ENCODE peak calls at places on chromosome 18, in five cellular contexts. P is naive thymus-derived CD4-positive, alpha-beta T cell; Z is right cardiac atrium; T is GM23248; I is heart right ventricle. E is an unnamed sample.

GRCh38 chr18:57998461-57998860 is 45.6 kb upstream of the NEDD4L start:
- DNase-seq in Z (no peak), P (no peak), T (peak; percentile 35), I (no peak), E (no peak)

GRCh38 chr18:23503967-23504352 is 649 bp downstream of the RMC1 start:
- DNase-seq in I (no peak), T (peak; percentile 51), Z (no peak), P (peak; percentile 39), E (no peak)

GRCh38 chr18:30746224-30746623 is 296.3 kb downstream of the DSC3 start:
- DNase-seq in Z (no peak), P (no peak), T (no peak), I (no peak), E (no peak)

GRCh38 chr18:60292186-60292585 is 80.4 kb downstream of the MC4R start:
- DNase-seq in I (no peak), P (no peak), Z (no peak), T (no peak), E (no peak)

GRCh38 chr18:68409585-68409984 is 305.3 kb downstream of the TMX3 start:
- DNase-seq in P (no peak), Z (no peak), T (no peak), I (no peak), E (no peak)

GRCh38 chr18:55592572-55592971 is 4.6 kb upstream of the TCF4 start:
- DNase-seq in T (peak; percentile 42), I (no peak), P (no peak), Z (no peak), E (no peak)

GRCh38 chr18:23828426-23828825 is 139.2 kb downstream of the LAMA3 start:
- DNase-seq in T (peak; percentile 71), Z (no peak), P (peak; percentile 57), I (no peak), E (peak; percentile 37)

GRCh38 chr18:8801263-8801901 is 96.0 kb downstream of the MTCL1 start:
- DNase-seq in I (no peak), P (no peak), T (peak; percentile 87), Z (no peak), E (peak; percentile 62)

GRCh38 chr18:28018361-28018760 is 158.6 kb downstream of the CDH2 start:
- DNase-seq in Z (no peak), P (no peak), I (no peak), T (no peak), E (no peak)

GRCh38 chr18:51266736-51267135 is 69.3 kb upstream of the MEX3C start:
- DNase-seq in P (no peak), Z (no peak), I (no peak), T (peak; percentile 18), E (no peak)

GRCh38 chr18:44592639-44593038 is 88.0 kb upstream of the SETBP1 start:
- DNase-seq in T (peak; percentile 78), Z (no peak), I (no peak), P (no peak), E (no peak)

GRCh38 chr18:79626905-79627749 is 52.5 kb upstream of the CTDP1 start:
- DNase-seq in Z (peak; percentile 49), I (no peak), T (no peak), P (no peak), E (no peak)

GRCh38 chr18:73884868-73885267 is 262.8 kb downstream of the FBXO15 start:
- DNase-seq in P (no peak), Z (no peak), I (no peak), T (no peak), E (no peak)

GRCh38 chr18:69697069-69697468 is 250.6 kb downstream of the CD226 start:
- DNase-seq in I (no peak), Z (no peak), P (no peak), T (no peak), E (no peak)

GRCh38 chr18:34358923-34359322 is 134.2 kb upstream of the NOL4 start:
- DNase-seq in I (no peak), Z (no peak), P (no peak), T (no peak), E (no peak)

GRCh38 chr18:79640064-79640672 is 39.4 kb upstream of the CTDP1 start:
- DNase-seq in Z (no peak), P (no peak), T (no peak), I (no peak), E (no peak)

GRCh38 chr18:3083776-3084175 is 70.8 kb upstream of the LPIN2 start:
- DNase-seq in T (no peak), P (no peak), Z (no peak), I (no peak), E (no peak)

GRCh38 chr18:42030586-42031182 is 75.7 kb downstream of the PIK3C3 start:
- DNase-seq in T (peak; percentile 55), I (no peak), Z (no peak), P (no peak), E (no peak)

GRCh38 chr18:26436176-26437031 is 111.9 kb downstream of the KCTD1 start:
- DNase-seq in I (no peak), P (no peak), Z (no peak), T (peak; percentile 77), E (peak; percentile 67)

GRCh38 chr18:45639424-45639823 is 24.1 kb downstream of the SLC14A2 start:
- DNase-seq in P (no peak), I (no peak), T (no peak), Z (no peak), E (no peak)

GRCh38 chr18:78892201-78892600 is 87.4 kb upstream of the SALL3 start:
- DNase-seq in I (no peak), Z (no peak), T (no peak), P (no peak), E (no peak)

GRCh38 chr18:79404567-79404910 is 8.8 kb downstream of the NFATC1 start:
- DNase-seq in I (no peak), T (peak; percentile 63), P (no peak), Z (peak; percentile 42), E (no peak)

GRCh38 chr18:76977108-76977621 is 154.8 kb downstream of the ZNF236 start:
- DNase-seq in Z (peak; percentile 30), T (no peak), I (no peak), P (no peak), E (no peak)

GRCh38 chr18:12384261-12384660 is 7.2 kb upstream of the AFG3L2 start:
- DNase-seq in Z (no peak), P (no peak), T (no peak), I (no peak), E (no peak)
- H3K4me3 ChIP-seq in Z (no peak overlapping the region), P (no peak overlapping the region), T (no peak overlapping the region), I (no peak overlapping the region), E (no peak overlapping the region)

DNA sequence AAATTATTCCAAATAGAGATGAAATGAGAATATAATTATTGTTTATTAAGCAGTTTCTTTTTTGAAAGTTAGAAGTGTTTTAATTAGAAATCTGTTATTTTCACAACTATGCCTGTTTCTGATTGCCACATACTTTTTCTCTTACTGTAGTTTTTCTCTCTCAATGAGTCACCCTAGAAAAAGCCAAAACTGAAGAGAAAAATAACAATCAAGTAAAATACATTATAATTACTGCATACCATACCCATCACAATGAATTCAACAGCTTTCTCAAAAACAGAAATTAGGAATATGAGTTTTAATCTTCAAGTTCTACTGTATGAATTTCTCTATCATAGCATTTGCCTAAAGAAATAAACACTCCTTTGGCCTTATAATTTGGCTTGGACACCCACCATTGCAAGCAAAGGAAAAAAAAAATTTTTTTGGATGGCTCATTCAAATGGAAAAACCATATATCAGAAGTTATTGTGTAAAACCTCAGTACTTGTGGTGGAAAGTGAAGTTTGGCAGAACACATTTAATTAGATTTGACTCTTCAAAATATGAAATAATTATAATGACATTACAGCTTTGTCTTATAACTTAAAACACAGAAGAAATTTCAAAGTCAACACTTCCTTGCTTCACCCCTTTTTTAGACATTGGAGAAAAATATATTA is 138.5 kb downstream of the DYM start:
- DNase-seq in I (no peak), P (no peak), T (peak; percentile 78), Z (no peak), E (peak; percentile 26)
- H3K4me3 ChIP-seq in I (no peak overlapping the region), P (no peak overlapping the region), T (peak overlapping the region; percentile 46), Z (no peak overlapping the region), E (no peak overlapping the region)

DNA sequence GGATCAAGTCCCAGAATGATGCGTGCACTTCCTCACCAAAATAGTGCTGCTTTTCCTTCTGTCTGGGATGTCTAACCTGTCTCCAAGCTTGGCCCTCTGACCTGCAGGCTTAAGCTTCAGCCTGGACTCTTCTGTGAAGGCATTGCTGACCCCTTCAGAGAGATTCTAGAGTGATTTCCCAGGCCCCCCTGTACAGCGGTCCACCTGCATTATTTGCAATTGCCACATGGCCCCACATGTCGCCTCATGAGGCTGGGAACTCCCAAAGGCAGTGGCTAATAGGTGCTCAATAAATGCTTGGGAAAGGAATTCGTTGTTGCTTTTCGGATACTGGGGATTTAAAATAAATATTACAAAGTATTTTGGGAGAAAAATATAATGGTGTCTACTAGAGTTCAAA is 32.3 kb upstream of the MEP1B start:
- DNase-seq in T (no peak), P (no peak), I (no peak), Z (no peak), E (no peak)
- H3K4me3 ChIP-seq in T (no peak overlapping the region), P (no peak overlapping the region), I (no peak overlapping the region), Z (no peak overlapping the region), E (no peak overlapping the region)

GRCh38 chr18:22021701-22022100 is 147.7 kb upstream of the GATA6 start:
- DNase-seq in P (no peak), Z (no peak), I (no peak), T (no peak), E (no peak)

GRCh38 chr18:22018366-22018765 is 151.0 kb upstream of the GATA6 start:
- DNase-seq in T (no peak), I (no peak), Z (no peak), P (no peak), E (no peak)

GRCh38 chr18:22020127-22020866 is 149.1 kb upstream of the GATA6 start:
- DNase-seq in T (no peak), I (no peak), Z (no peak), P (no peak), E (no peak)

GRCh38 chr18:22019193-22019592 is 150.2 kb upstream of the GATA6 start:
- DNase-seq in I (no peak), P (no peak), Z (no peak), T (no peak), E (no peak)

GRCh38 chr18:22020867-22021370 is 148.5 kb upstream of the GATA6 start:
- DNase-seq in Z (no peak), I (no peak), P (no peak), T (no peak), E (no peak)
- H3K4me3 ChIP-seq in Z (no peak overlapping the region), I (no peak overlapping the region), P (no peak overlapping the region), T (no peak overlapping the region), E (no peak overlapping the region)

GRCh38 chr18:4641969-4642368 is 186.9 kb upstream of the DLGAP1 start:
- DNase-seq in I (no peak), T (no peak), P (no peak), Z (peak; percentile 12), E (no peak)

GRCh38 chr18:4636957-4637356 is 181.8 kb upstream of the DLGAP1 start:
- DNase-seq in I (peak; percentile 7), P (no peak), Z (peak; percentile 9), T (no peak), E (no peak)

GRCh38 chr18:4639628-4640310 is 184.7 kb upstream of the DLGAP1 start:
- DNase-seq in T (no peak), I (no peak), Z (no peak), P (no peak), E (no peak)

GRCh38 chr18:4638680-4639079 is 183.6 kb upstream of the DLGAP1 start:
- DNase-seq in Z (no peak), I (no peak), P (no peak), T (no peak), E (no peak)

GRCh38 chr18:4640349-4641012 is 185.4 kb upstream of the DLGAP1 start:
- DNase-seq in Z (no peak), P (no peak), T (no peak), I (no peak), E (no peak)
- H3K4me3 ChIP-seq in Z (no peak overlapping the region), P (no peak overlapping the region), T (no peak overlapping the region), I (no peak overlapping the region), E (no peak overlapping the region)

E was measured in astrocyte of the cerebellum.